ENCODE peak calls at places on chromosome 1, in eight cellular contexts. I is nephron progenitor cell, O is cardiac muscle cell, X is fibroblast of pulmonary artery, H is GM12865, K is keratinocyte, C is cardiac fibroblast, S is foreskin fibroblast. Y is an unnamed sample.

GRCh38 chr1:165434264-165434663 is 10.7 kb downstream of the RXRG start:
- DNase-seq in S (no peak), O (no peak), X (no peak), C (no peak), H (no peak), I (no peak), K (no peak), Y (no peak)

GRCh38 chr1:204363335-204364114 is 3.8 kb upstream of the PLEKHA6 start:
- DNase-seq in O (peak), K (no peak), S (peak), I (peak), H (peak), X (peak), C (peak), Y (peak)

GRCh38 chr1:48495911-48496310 is 23.9 kb upstream of the SPATA6 start:
- DNase-seq in K (no peak), C (no peak), I (no peak), O (no peak), S (peak), H (no peak), X (no peak), Y (no peak)

GRCh38 chr1:11132571-11133293 is 33.1 kb upstream of the EXOSC10 start:
- DNase-seq in S (no peak), O (no peak), H (no peak), X (no peak), K (no peak), C (no peak), I (no peak), Y (no peak)

GRCh38 chr1:111938536-111938935 is 50.9 kb downstream of the KCND3 start:
- DNase-seq in H (no peak), O (no peak), C (no peak), K (no peak), I (no peak), X (no peak), S (no peak), Y (no peak)

GRCh38 chr1:75053207-75053606 is 81.0 kb upstream of the LHX8 start:
- DNase-seq in S (no peak), O (no peak), K (no peak), I (no peak), H (no peak), X (no peak), C (no peak), Y (no peak)

GRCh38 chr1:19710825-19711611 is 46.3 kb downstream of the HTR6 start:
- DNase-seq in I (peak), K (no peak), S (no peak), C (no peak), H (peak), O (peak), X (peak), Y (peak)

GRCh38 chr1:66478116-66478515 is 55.8 kb upstream of the SGIP1 start:
- DNase-seq in X (peak), I (no peak), C (peak), O (peak), S (peak), H (no peak), K (no peak), Y (no peak)

GRCh38 chr1:86913399-86913895 is 479 bp downstream of the SELENOF start:
- DNase-seq in I (peak), C (peak), O (peak), S (peak), K (no peak), H (peak), X (peak), Y (peak)

GRCh38 chr1:170666661-170667060 is 2.7 kb downstream of the PRRX1 start:
- DNase-seq in X (no peak), I (peak), O (no peak), C (no peak), S (no peak), K (no peak), H (no peak), Y (no peak)

GRCh38 chr1:234458352-234459027 is 20.5 kb downstream of the TARBP1 start:
- DNase-seq in C (no peak), X (no peak), S (no peak), K (no peak), H (no peak), I (no peak), O (no peak), Y (no peak)

GRCh38 chr1:178716111-178716510 is 8.9 kb upstream of the RALGPS2 start:
- DNase-seq in K (no peak), X (no peak), S (peak), O (peak), H (no peak), I (no peak), C (no peak), Y (no peak)

GRCh38 chr1:244456586-244456985 is 4.5 kb upstream of the CATSPERE start:
- DNase-seq in S (no peak), I (no peak), H (no peak), C (no peak), O (no peak), X (no peak), K (no peak), Y (no peak)

GRCh38 chr1:244329591-244330317 is 122.0 kb downstream of the ADSS2 start:
- DNase-seq in C (peak), I (no peak), S (peak), K (peak), H (no peak), O (no peak), X (no peak), Y (no peak)

GRCh38 chr1:41515131-41515678 is 30.7 kb upstream of the EDN2 start:
- DNase-seq in S (no peak), O (no peak), K (no peak), I (no peak), C (no peak), X (no peak), H (no peak), Y (no peak)

GRCh38 chr1:232878141-232878540 is 72.3 kb upstream of the NTPCR start:
- DNase-seq in C (no peak), H (no peak), I (peak), O (no peak), K (no peak), X (no peak), S (no peak), Y (no peak)

GRCh38 chr1:23634840-23635642 is 56.6 kb upstream of the RPL11 start:
- DNase-seq in I (peak), C (peak), O (peak), K (no peak), X (peak), S (peak), H (peak), Y (peak)

GRCh38 chr1:223825767-223826461 is 19.8 kb downstream of the TP53BP2 start:
- DNase-seq in C (peak), K (no peak), X (peak), H (no peak), O (peak), S (no peak), I (no peak), Y (no peak)

GRCh38 chr1:238562376-238562775 is 671.7 kb upstream of the ZP4 start:
- DNase-seq in I (no peak), O (peak), K (no peak), X (peak), H (no peak), S (no peak), C (peak), Y (no peak)

GRCh38 chr1:110088739-110089316 is 18.4 kb upstream of the ALX3 start:
- DNase-seq in O (no peak), S (no peak), H (no peak), I (no peak), X (no peak), K (no peak), C (no peak), Y (no peak)

GRCh38 chr1:98660941-98661543 is 479 bp upstream of the SNX7 start:
- DNase-seq in O (no peak), C (peak), S (peak), I (no peak), H (no peak), K (no peak), X (peak), Y (no peak)

GRCh38 chr1:214476958-214477870 is 74.2 kb downstream of the PTPN14 start:
- DNase-seq in C (peak), O (peak), S (peak), I (no peak), K (peak), X (peak), H (no peak), Y (no peak)

GRCh38 chr1:95010158-95010557 is 62.6 kb downstream of the ALG14 start:
- DNase-seq in S (peak), I (no peak), C (no peak), H (no peak), X (no peak), K (no peak), O (no peak), Y (no peak)

GRCh38 chr1:45493116-45493697 is 2.2 kb upstream of the TESK2 start:
- DNase-seq in X (peak), H (peak), S (peak), K (no peak), C (peak), I (no peak), O (peak), Y (peak)

GRCh38 chr1:82565546-82565945 is 764.8 kb downstream of the ADGRL2 start:
- DNase-seq in C (peak), S (peak), I (no peak), K (peak), H (no peak), X (peak), O (peak), Y (no peak)

GRCh38 chr1:233433436-233434213 is 106.1 kb downstream of the MAP3K21 start:
- DNase-seq in H (no peak), O (peak), K (no peak), I (no peak), C (no peak), X (no peak), S (no peak), Y (no peak)

GRCh38 chr1:22289251-22289995 is 146.5 kb upstream of the WNT4 start:
- DNase-seq in S (no peak), O (peak), K (no peak), H (no peak), X (peak), C (no peak), I (no peak), Y (no peak)

GRCh38 chr1:5771788-5772187 is 220.4 kb downstream of the NPHP4 start:
- DNase-seq in X (no peak), O (no peak), C (no peak), I (no peak), K (no peak), H (no peak), S (no peak), Y (no peak)

GRCh38 chr1:10727703-10728348 is 68.6 kb downstream of the CASZ1 start:
- DNase-seq in O (no peak), H (no peak), K (no peak), I (no peak), S (no peak), X (no peak), C (no peak), Y (no peak)

GRCh38 chr1:203038217-203038741 is 12.0 kb downstream of the PPFIA4 start:
- DNase-seq in H (peak), X (peak), S (peak), O (peak), K (peak), C (peak), I (no peak), Y (no peak)

GRCh38 chr1:107993920-107994319 is 28.9 kb upstream of the VAV3 start:
- DNase-seq in H (no peak), C (no peak), O (peak), X (no peak), K (no peak), S (no peak), I (no peak), Y (no peak)

GRCh38 chr1:1347663-1348419 is 1.4 kb downstream of the DVL1 start:
- DNase-seq in X (no peak), O (no peak), K (no peak), I (peak), H (no peak), C (peak), S (peak), Y (no peak)

GRCh38 chr1:1348420-1349255 is 580 bp downstream of the DVL1 start:
- DNase-seq in H (peak), I (peak), K (no peak), O (peak), S (peak), X (peak), C (peak), Y (no peak)

GRCh38 chr1:1351511-1352427 is 2.6 kb upstream of the DVL1 start:
- DNase-seq in S (peak), H (no peak), I (peak), C (no peak), K (no peak), O (peak), X (no peak), Y (no peak)

GRCh38 chr1:1347026-1347595 is 2.1 kb downstream of the DVL1 start:
- DNase-seq in H (no peak), X (no peak), S (no peak), C (no peak), I (no peak), K (no peak), O (no peak), Y (no peak)

DNA sequence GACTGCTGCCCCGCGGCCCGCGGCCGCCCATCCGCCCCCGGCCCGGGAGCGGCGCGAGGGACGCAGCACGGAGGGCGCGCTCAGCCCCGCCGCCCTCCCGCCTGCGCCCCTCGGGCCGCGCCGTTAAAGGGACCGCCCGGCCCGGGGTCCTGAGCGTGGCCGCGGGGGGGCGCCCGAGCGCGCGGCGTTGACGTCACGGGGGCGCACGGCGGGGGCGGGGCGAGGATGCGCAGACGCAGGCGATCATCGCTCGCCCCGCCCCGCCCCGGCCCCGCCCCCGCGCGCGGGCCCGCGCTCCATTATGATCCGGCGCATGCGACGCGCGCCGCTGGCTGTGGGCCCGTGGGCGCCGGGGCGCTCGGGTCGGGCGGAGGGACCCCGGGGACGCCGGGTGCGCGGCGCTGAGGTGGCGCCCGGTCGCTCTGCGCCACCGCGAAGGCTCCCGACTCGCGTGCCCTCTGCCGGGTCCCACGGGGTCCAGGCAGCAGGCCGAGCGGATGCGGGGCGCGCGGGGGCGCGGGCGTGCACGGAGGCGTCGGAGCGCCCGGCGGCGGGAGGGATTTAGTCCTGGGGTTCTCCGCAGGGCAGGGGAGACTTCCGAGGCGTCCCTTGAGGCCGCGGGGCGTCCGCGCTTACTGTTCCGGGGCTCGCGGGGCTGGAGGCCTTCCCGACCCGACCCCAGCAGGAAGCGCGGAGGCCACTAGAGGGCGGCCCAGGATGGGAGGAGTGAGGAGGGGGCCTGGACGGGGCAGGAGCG is at the start of gene DVL1:
- DNase-seq in H (peak), S (peak), K (no peak), C (peak), O (peak), I (peak), X (peak), Y (peak)
- TF ChIP-seq CTCF in H (peak), S (peak), K (peak), C (peak), O (peak), I (peak), X (peak), Y (peak)

GRCh38 chr1:25017436-25018109 is 87.5 kb upstream of the RUNX3 start:
- DNase-seq in O (no peak), C (no peak), S (no peak), X (peak), K (no peak), I (peak), H (no peak), Y (no peak)
- TF ChIP-seq CTCF in O (no peak), C (no peak), S (no peak), X (peak), K (no peak), I (peak), H (no peak), Y (no peak)

GRCh38 chr1:30686236-30686635 is 37.1 kb downstream of the MATN1 start:
- DNase-seq in O (no peak), H (no peak), K (no peak), I (no peak), S (no peak), C (no peak), X (no peak), Y (no peak)

GRCh38 chr1:30685796-30686165 is 37.6 kb downstream of the MATN1 start:
- DNase-seq in X (no peak), I (no peak), C (no peak), H (no peak), O (no peak), K (no peak), S (no peak), Y (no peak)

GRCh38 chr1:30683699-30684098 is 39.7 kb downstream of the MATN1 start:
- DNase-seq in S (no peak), K (no peak), X (no peak), C (no peak), O (no peak), H (no peak), I (no peak), Y (no peak)

GRCh38 chr1:30684259-30684658 is 39.1 kb downstream of the MATN1 start:
- DNase-seq in X (no peak), C (no peak), K (no peak), O (no peak), S (no peak), H (no peak), I (no peak), Y (no peak)

GRCh38 chr1:30684881-30685795 is 38.2 kb downstream of the MATN1 start:
- DNase-seq in K (no peak), H (no peak), S (no peak), X (no peak), I (peak), C (no peak), O (no peak), Y (no peak)
- TF ChIP-seq CTCF in K (no peak), H (no peak), S (no peak), X (no peak), I (peak), C (no peak), O (no peak), Y (no peak)

DNA sequence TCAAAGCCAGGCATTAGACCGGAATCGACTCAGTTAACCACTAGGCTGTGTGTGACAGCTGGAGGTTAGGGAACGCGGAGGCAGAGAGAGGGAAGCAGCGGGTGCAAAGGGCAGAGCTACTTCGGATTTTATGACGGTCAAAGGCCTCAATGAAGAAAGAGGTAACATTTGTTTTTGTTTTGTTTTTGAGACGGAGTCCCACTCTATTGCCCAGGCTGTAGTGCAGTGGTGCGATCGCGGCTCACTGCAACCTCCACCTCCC is 276.8 kb upstream of the GREM2 start:
- DNase-seq in I (no peak), C (no peak), X (no peak), S (no peak), O (no peak), K (no peak), H (no peak), Y (no peak)
- TF ChIP-seq CTCF in I (no peak), C (no peak), X (no peak), S (no peak), O (no peak), K (no peak), H (no peak), Y (no peak)

GRCh38 chr1:157363660-157364140 is 188.6 kb downstream of the FCRL5 start:
- DNase-seq in C (peak), S (peak), H (peak), O (peak), K (no peak), X (peak), I (peak), Y (peak)
- TF ChIP-seq CTCF in C (peak), S (peak), H (peak), O (peak), K (peak), X (peak), I (peak), Y (peak)

DNA sequence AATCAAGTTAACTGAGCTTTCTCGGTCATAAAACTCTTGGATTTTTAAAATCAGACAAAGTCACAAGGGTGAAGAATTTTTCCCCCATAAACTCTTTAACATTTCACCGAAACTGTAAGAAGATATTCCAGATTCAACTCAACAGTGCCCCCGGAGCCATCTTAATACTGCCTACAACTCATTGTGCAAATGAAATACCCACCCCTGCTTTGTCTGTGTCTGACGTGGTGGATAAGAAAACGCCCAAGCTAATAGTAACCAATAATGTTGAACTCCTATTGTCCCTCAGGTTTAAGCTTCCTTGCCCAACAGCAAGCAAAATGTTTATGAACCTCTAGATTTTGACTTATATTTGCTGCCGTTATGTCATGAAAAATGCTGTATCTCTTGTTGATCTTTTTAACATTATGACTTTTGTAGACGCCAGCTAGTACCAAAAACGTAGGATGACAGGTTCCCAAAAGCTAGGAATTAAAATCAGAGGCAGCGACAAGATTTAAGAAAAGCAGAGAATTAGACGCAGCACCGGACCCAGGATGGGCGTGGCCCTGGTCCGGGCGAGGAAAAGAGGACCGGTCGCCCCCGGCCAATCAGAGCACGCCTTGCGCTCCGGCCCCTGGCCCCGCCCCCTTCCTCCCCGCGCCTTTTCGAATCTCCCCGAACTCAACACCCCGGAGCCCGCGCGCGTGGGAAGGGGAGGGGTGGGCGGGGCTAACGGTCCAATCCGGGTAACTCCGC is 1.1 kb downstream of the STMN1 start:
- DNase-seq in S (peak), C (peak), O (peak), K (no peak), H (peak), X (peak), I (peak), Y (peak)
- TF ChIP-seq CTCF in S (no peak), C (peak), O (peak), K (no peak), H (no peak), X (peak), I (no peak), Y (no peak)

DNA sequence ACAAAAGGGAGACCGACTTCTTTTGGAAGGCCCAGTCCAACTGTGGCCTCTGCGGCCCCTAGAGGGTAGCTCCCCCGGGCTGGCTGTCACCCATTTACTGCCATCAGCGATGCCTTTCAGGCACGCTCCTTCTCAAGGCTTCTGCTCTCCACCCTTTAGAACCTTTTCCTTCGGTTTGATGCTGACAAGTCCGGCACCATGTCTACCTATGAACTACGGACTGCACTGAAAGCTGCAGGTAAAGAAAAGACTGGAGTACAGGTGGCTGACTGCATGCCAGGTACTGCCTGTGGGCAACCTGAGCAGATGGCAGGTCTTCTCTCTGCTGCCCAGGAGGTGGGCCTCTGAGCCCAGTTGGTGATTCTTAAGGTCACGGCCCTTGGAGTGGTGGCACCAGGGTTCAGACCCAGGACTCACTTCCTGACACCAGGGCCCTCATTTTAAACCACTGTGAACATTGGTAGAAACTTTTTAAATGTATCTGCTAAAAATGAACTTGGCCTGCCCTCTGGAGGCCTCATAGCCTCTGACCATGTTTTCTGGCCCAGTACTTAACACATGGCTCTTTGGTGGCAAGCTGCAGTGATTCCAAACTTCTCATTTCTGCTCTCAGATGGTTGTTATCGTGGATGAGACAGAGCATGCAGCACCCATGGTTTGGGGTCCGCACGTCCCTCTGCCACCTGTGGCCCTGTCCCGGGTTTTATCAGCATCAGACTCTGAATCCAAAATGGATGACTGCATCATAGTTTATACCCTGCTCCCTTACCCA is 45.7 kb downstream of the CAPN9 start:
- DNase-seq in X (peak), O (peak), S (peak), K (no peak), I (no peak), C (peak), H (peak), Y (peak)
- TF ChIP-seq CTCF in X (peak), O (peak), S (peak), K (peak), I (no peak), C (no peak), H (peak), Y (peak)